ENCODE peak calls at places on chromosomes 2 and 18, in nine cellular contexts. One of them, this sample, is unnamed.

GRCh38 chr2:162591403-162592083 is 247.0 kb downstream of the KCNH7 start:
- DNase-seq in amygdala: no peak
- DNase-seq in NCI-H1417: no peak
- DNase-seq in AG20443: no peak
- DNase-seq in stimulated activated CD4-positive, alpha-beta T cell treated with anti-CD3 and anti-CD28 coated beads, Interleukin-15, amount 100 ng/mL, for 24 hours: no peak
- DNase-seq in foreskin fibroblast: no peak
- DNase-seq in nephron progenitor cell: no peak
- DNase-seq in lower lobe of right lung: no peak
- DNase-seq in stimulated activated CD8-positive, alpha-beta memory T cell treated with anti-CD3 and anti-CD28 coated beads, Interleukin-12 subunit alpha, Interleukin-12 subunit beta, amount 100 ng/mL, for 4 hours: no peak
- DNase-seq in this sample: no peak

GRCh38 chr2:102488063-102488462 is 15.0 kb downstream of the SLC9A4 start:
- DNase-seq in amygdala: no peak
- DNase-seq in NCI-H1417: no peak
- DNase-seq in AG20443: peak; percentile 28
- DNase-seq in stimulated activated CD4-positive, alpha-beta T cell treated with anti-CD3 and anti-CD28 coated beads, Interleukin-15, amount 100 ng/mL, for 24 hours: no peak
- DNase-seq in foreskin fibroblast: peak; percentile 62
- DNase-seq in nephron progenitor cell: no peak
- DNase-seq in lower lobe of right lung: no peak
- DNase-seq in stimulated activated CD8-positive, alpha-beta memory T cell treated with anti-CD3 and anti-CD28 coated beads, Interleukin-12 subunit alpha, Interleukin-12 subunit beta, amount 100 ng/mL, for 4 hours: no peak
- DNase-seq in this sample: no peak

GRCh38 chr2:117885308-117885707 is 70.8 kb downstream of the DDX18 start:
- DNase-seq in amygdala: no peak
- DNase-seq in NCI-H1417: no peak
- DNase-seq in AG20443: no peak
- DNase-seq in stimulated activated CD4-positive, alpha-beta T cell treated with anti-CD3 and anti-CD28 coated beads, Interleukin-15, amount 100 ng/mL, for 24 hours: no peak
- DNase-seq in foreskin fibroblast: no peak
- DNase-seq in nephron progenitor cell: no peak
- DNase-seq in lower lobe of right lung: no peak
- DNase-seq in stimulated activated CD8-positive, alpha-beta memory T cell treated with anti-CD3 and anti-CD28 coated beads, Interleukin-12 subunit alpha, Interleukin-12 subunit beta, amount 100 ng/mL, for 4 hours: no peak
- DNase-seq in this sample: no peak

GRCh38 chr2:166179201-166179600 is 51.4 kb upstream of the SCN1A start:
- DNase-seq in amygdala: no peak
- DNase-seq in NCI-H1417: no peak
- DNase-seq in AG20443: no peak
- DNase-seq in stimulated activated CD4-positive, alpha-beta T cell treated with anti-CD3 and anti-CD28 coated beads, Interleukin-15, amount 100 ng/mL, for 24 hours: no peak
- DNase-seq in foreskin fibroblast: peak; percentile 38
- DNase-seq in nephron progenitor cell: no peak
- DNase-seq in lower lobe of right lung: no peak
- DNase-seq in stimulated activated CD8-positive, alpha-beta memory T cell treated with anti-CD3 and anti-CD28 coated beads, Interleukin-12 subunit alpha, Interleukin-12 subunit beta, amount 100 ng/mL, for 4 hours: no peak
- DNase-seq in this sample: no peak

GRCh38 chr18:2411381-2411977 is 159.8 kb downstream of the METTL4 start:
- DNase-seq in amygdala: no peak
- DNase-seq in NCI-H1417: no peak
- DNase-seq in AG20443: peak; percentile 33
- DNase-seq in stimulated activated CD4-positive, alpha-beta T cell treated with anti-CD3 and anti-CD28 coated beads, Interleukin-15, amount 100 ng/mL, for 24 hours: no peak
- DNase-seq in foreskin fibroblast: peak; percentile 78
- DNase-seq in nephron progenitor cell: no peak
- DNase-seq in lower lobe of right lung: no peak
- DNase-seq in stimulated activated CD8-positive, alpha-beta memory T cell treated with anti-CD3 and anti-CD28 coated beads, Interleukin-12 subunit alpha, Interleukin-12 subunit beta, amount 100 ng/mL, for 4 hours: no peak
- DNase-seq in this sample: no peak

GRCh38 chr2:213069531-213069930 is 81.9 kb downstream of the IKZF2 start:
- DNase-seq in amygdala: no peak
- DNase-seq in NCI-H1417: no peak
- DNase-seq in AG20443: no peak
- DNase-seq in stimulated activated CD4-positive, alpha-beta T cell treated with anti-CD3 and anti-CD28 coated beads, Interleukin-15, amount 100 ng/mL, for 24 hours: no peak
- DNase-seq in foreskin fibroblast: peak; percentile 17
- DNase-seq in nephron progenitor cell: no peak
- DNase-seq in lower lobe of right lung: no peak
- DNase-seq in stimulated activated CD8-positive, alpha-beta memory T cell treated with anti-CD3 and anti-CD28 coated beads, Interleukin-12 subunit alpha, Interleukin-12 subunit beta, amount 100 ng/mL, for 4 hours: no peak
- DNase-seq in this sample: no peak

GRCh38 chr2:23390152-23390551 is 5.2 kb downstream of the KLHL29 start:
- DNase-seq in amygdala: no peak
- DNase-seq in NCI-H1417: no peak
- DNase-seq in AG20443: no peak
- DNase-seq in stimulated activated CD4-positive, alpha-beta T cell treated with anti-CD3 and anti-CD28 coated beads, Interleukin-15, amount 100 ng/mL, for 24 hours: no peak
- DNase-seq in foreskin fibroblast: no peak
- DNase-seq in nephron progenitor cell: no peak
- DNase-seq in lower lobe of right lung: no peak
- DNase-seq in stimulated activated CD8-positive, alpha-beta memory T cell treated with anti-CD3 and anti-CD28 coated beads, Interleukin-12 subunit alpha, Interleukin-12 subunit beta, amount 100 ng/mL, for 4 hours: no peak
- DNase-seq in this sample: no peak

GRCh38 chr2:83081835-83082522 is 1377.1 kb downstream of the SUCLG1 start:
- DNase-seq in amygdala: no peak
- DNase-seq in NCI-H1417: peak; percentile 67
- DNase-seq in AG20443: peak; percentile 29
- DNase-seq in stimulated activated CD4-positive, alpha-beta T cell treated with anti-CD3 and anti-CD28 coated beads, Interleukin-15, amount 100 ng/mL, for 24 hours: no peak
- DNase-seq in foreskin fibroblast: peak; percentile 90
- DNase-seq in nephron progenitor cell: no peak
- DNase-seq in lower lobe of right lung: no peak
- DNase-seq in stimulated activated CD8-positive, alpha-beta memory T cell treated with anti-CD3 and anti-CD28 coated beads, Interleukin-12 subunit alpha, Interleukin-12 subunit beta, amount 100 ng/mL, for 4 hours: no peak
- DNase-seq in this sample: no peak

GRCh38 chr2:196233033-196233807 is 61.8 kb upstream of the STK17B start:
- DNase-seq in amygdala: no peak
- DNase-seq in NCI-H1417: no peak
- DNase-seq in AG20443: peak; percentile 70
- DNase-seq in stimulated activated CD4-positive, alpha-beta T cell treated with anti-CD3 and anti-CD28 coated beads, Interleukin-15, amount 100 ng/mL, for 24 hours: no peak
- DNase-seq in foreskin fibroblast: peak; percentile 85
- DNase-seq in nephron progenitor cell: no peak
- DNase-seq in lower lobe of right lung: no peak
- DNase-seq in stimulated activated CD8-positive, alpha-beta memory T cell treated with anti-CD3 and anti-CD28 coated beads, Interleukin-12 subunit alpha, Interleukin-12 subunit beta, amount 100 ng/mL, for 4 hours: no peak
- DNase-seq in this sample: no peak

GRCh38 chr2:174024524-174025270 is 59.5 kb upstream of the SP3 start:
- DNase-seq in amygdala: no peak
- DNase-seq in NCI-H1417: no peak
- DNase-seq in AG20443: peak; percentile 49
- DNase-seq in stimulated activated CD4-positive, alpha-beta T cell treated with anti-CD3 and anti-CD28 coated beads, Interleukin-15, amount 100 ng/mL, for 24 hours: no peak
- DNase-seq in foreskin fibroblast: peak; percentile 95
- DNase-seq in nephron progenitor cell: no peak
- DNase-seq in lower lobe of right lung: peak; percentile 71
- DNase-seq in stimulated activated CD8-positive, alpha-beta memory T cell treated with anti-CD3 and anti-CD28 coated beads, Interleukin-12 subunit alpha, Interleukin-12 subunit beta, amount 100 ng/mL, for 4 hours: no peak
- DNase-seq in this sample: no peak

GRCh38 chr2:8162602-8163001 is 519.3 kb upstream of the ID2 start:
- DNase-seq in amygdala: no peak
- DNase-seq in NCI-H1417: no peak
- DNase-seq in AG20443: no peak
- DNase-seq in stimulated activated CD4-positive, alpha-beta T cell treated with anti-CD3 and anti-CD28 coated beads, Interleukin-15, amount 100 ng/mL, for 24 hours: no peak
- DNase-seq in foreskin fibroblast: no peak
- DNase-seq in nephron progenitor cell: peak; percentile 21
- DNase-seq in lower lobe of right lung: no peak
- DNase-seq in stimulated activated CD8-positive, alpha-beta memory T cell treated with anti-CD3 and anti-CD28 coated beads, Interleukin-12 subunit alpha, Interleukin-12 subunit beta, amount 100 ng/mL, for 4 hours: no peak
- DNase-seq in this sample: no peak

GRCh38 chr2:28217042-28217740 is 175.5 kb upstream of the FOSL2 start:
- DNase-seq in amygdala: no peak
- DNase-seq in NCI-H1417: no peak
- DNase-seq in AG20443: no peak
- DNase-seq in stimulated activated CD4-positive, alpha-beta T cell treated with anti-CD3 and anti-CD28 coated beads, Interleukin-15, amount 100 ng/mL, for 24 hours: no peak
- DNase-seq in foreskin fibroblast: no peak
- DNase-seq in nephron progenitor cell: no peak
- DNase-seq in lower lobe of right lung: no peak
- DNase-seq in stimulated activated CD8-positive, alpha-beta memory T cell treated with anti-CD3 and anti-CD28 coated beads, Interleukin-12 subunit alpha, Interleukin-12 subunit beta, amount 100 ng/mL, for 4 hours: no peak
- DNase-seq in this sample: no peak

GRCh38 chr2:171587567-171587966 is 65.3 kb downstream of the CYBRD1 start:
- DNase-seq in amygdala: no peak
- DNase-seq in NCI-H1417: no peak
- DNase-seq in AG20443: no peak
- DNase-seq in stimulated activated CD4-positive, alpha-beta T cell treated with anti-CD3 and anti-CD28 coated beads, Interleukin-15, amount 100 ng/mL, for 24 hours: no peak
- DNase-seq in foreskin fibroblast: peak; percentile 15
- DNase-seq in nephron progenitor cell: no peak
- DNase-seq in lower lobe of right lung: no peak
- DNase-seq in stimulated activated CD8-positive, alpha-beta memory T cell treated with anti-CD3 and anti-CD28 coated beads, Interleukin-12 subunit alpha, Interleukin-12 subunit beta, amount 100 ng/mL, for 4 hours: no peak
- DNase-seq in this sample: no peak

GRCh38 chr2:28338046-28338753 is 54.5 kb upstream of the FOSL2 start:
- DNase-seq in amygdala: no peak
- DNase-seq in NCI-H1417: no peak
- DNase-seq in AG20443: peak; percentile 90
- DNase-seq in stimulated activated CD4-positive, alpha-beta T cell treated with anti-CD3 and anti-CD28 coated beads, Interleukin-15, amount 100 ng/mL, for 24 hours: no peak
- DNase-seq in foreskin fibroblast: peak; percentile 92
- DNase-seq in nephron progenitor cell: peak; percentile 34
- DNase-seq in lower lobe of right lung: no peak
- DNase-seq in stimulated activated CD8-positive, alpha-beta memory T cell treated with anti-CD3 and anti-CD28 coated beads, Interleukin-12 subunit alpha, Interleukin-12 subunit beta, amount 100 ng/mL, for 4 hours: no peak
- DNase-seq in this sample: no peak

GRCh38 chr18:48408111-48408726 is 964 bp downstream of the ZBTB7C start:
- DNase-seq in amygdala: no peak
- DNase-seq in NCI-H1417: no peak
- DNase-seq in AG20443: no peak
- DNase-seq in stimulated activated CD4-positive, alpha-beta T cell treated with anti-CD3 and anti-CD28 coated beads, Interleukin-15, amount 100 ng/mL, for 24 hours: peak; percentile 17
- DNase-seq in foreskin fibroblast: peak; percentile 18
- DNase-seq in nephron progenitor cell: peak; percentile 37
- DNase-seq in lower lobe of right lung: peak; percentile 57
- DNase-seq in stimulated activated CD8-positive, alpha-beta memory T cell treated with anti-CD3 and anti-CD28 coated beads, Interleukin-12 subunit alpha, Interleukin-12 subunit beta, amount 100 ng/mL, for 4 hours: no peak
- DNase-seq in this sample: peak; percentile 46

GRCh38 chr2:64987001-64987962 is 1.9 kb upstream of the SLC1A4 start:
- DNase-seq in amygdala: no peak
- DNase-seq in NCI-H1417: peak; percentile 26
- DNase-seq in AG20443: peak; percentile 30
- DNase-seq in stimulated activated CD4-positive, alpha-beta T cell treated with anti-CD3 and anti-CD28 coated beads, Interleukin-15, amount 100 ng/mL, for 24 hours: peak; percentile 13
- DNase-seq in foreskin fibroblast: peak; percentile 35
- DNase-seq in nephron progenitor cell: no peak
- DNase-seq in lower lobe of right lung: no peak
- DNase-seq in stimulated activated CD8-positive, alpha-beta memory T cell treated with anti-CD3 and anti-CD28 coated beads, Interleukin-12 subunit alpha, Interleukin-12 subunit beta, amount 100 ng/mL, for 4 hours: no peak
- DNase-seq in this sample: no peak

GRCh38 chr2:136482966-136483365 is 282.4 kb upstream of the THSD7B start:
- DNase-seq in amygdala: no peak
- DNase-seq in NCI-H1417: no peak
- DNase-seq in AG20443: no peak
- DNase-seq in stimulated activated CD4-positive, alpha-beta T cell treated with anti-CD3 and anti-CD28 coated beads, Interleukin-15, amount 100 ng/mL, for 24 hours: no peak
- DNase-seq in foreskin fibroblast: no peak
- DNase-seq in nephron progenitor cell: no peak
- DNase-seq in lower lobe of right lung: no peak
- DNase-seq in stimulated activated CD8-positive, alpha-beta memory T cell treated with anti-CD3 and anti-CD28 coated beads, Interleukin-12 subunit alpha, Interleukin-12 subunit beta, amount 100 ng/mL, for 4 hours: no peak
- DNase-seq in this sample: no peak

GRCh38 chr2:65220432-65221131 is 7.0 kb upstream of the ACTR2 start:
- DNase-seq in amygdala: no peak
- DNase-seq in NCI-H1417: no peak
- DNase-seq in AG20443: no peak
- DNase-seq in stimulated activated CD4-positive, alpha-beta T cell treated with anti-CD3 and anti-CD28 coated beads, Interleukin-15, amount 100 ng/mL, for 24 hours: no peak
- DNase-seq in foreskin fibroblast: peak; percentile 42
- DNase-seq in nephron progenitor cell: no peak
- DNase-seq in lower lobe of right lung: no peak
- DNase-seq in stimulated activated CD8-positive, alpha-beta memory T cell treated with anti-CD3 and anti-CD28 coated beads, Interleukin-12 subunit alpha, Interleukin-12 subunit beta, amount 100 ng/mL, for 4 hours: no peak
- DNase-seq in this sample: no peak

GRCh38 chr2:192566863-192567262 is 372.1 kb upstream of the TMEFF2 start:
- DNase-seq in amygdala: no peak
- DNase-seq in NCI-H1417: no peak
- DNase-seq in AG20443: no peak
- DNase-seq in stimulated activated CD4-positive, alpha-beta T cell treated with anti-CD3 and anti-CD28 coated beads, Interleukin-15, amount 100 ng/mL, for 24 hours: no peak
- DNase-seq in foreskin fibroblast: no peak
- DNase-seq in nephron progenitor cell: no peak
- DNase-seq in lower lobe of right lung: no peak
- DNase-seq in stimulated activated CD8-positive, alpha-beta memory T cell treated with anti-CD3 and anti-CD28 coated beads, Interleukin-12 subunit alpha, Interleukin-12 subunit beta, amount 100 ng/mL, for 4 hours: no peak
- DNase-seq in this sample: no peak